ENCODE peak calls at places on chromosomes 4 and X, in nine cellular contexts. E, F, H, S, D, G, L, X and R are unnamed samples.

GRCh38 chrX:30275498-30275897 is 28.6 kb downstream of the MAGEB1 start:
- DNase-seq in E (no peak), F (no peak), H (no peak), S (no peak), D (peak), G (no peak), L (no peak), X (no peak), R (no peak)

GRCh38 chrX:44224760-44225159 is 118.7 kb downstream of the EFHC2 start:
- DNase-seq in E (no peak), F (no peak), H (no peak), S (no peak), D (no peak), G (no peak), L (no peak), X (no peak), R (no peak)

GRCh38 chr4:43133566-43133965 is 241.1 kb downstream of the GRXCR1 start:
- DNase-seq in E (no peak), F (no peak), H (no peak), S (no peak), D (no peak), G (no peak), L (no peak), X (no peak), R (no peak)

GRCh38 chr4:19577121-19577520 is 674.6 kb upstream of the SLIT2 start:
- DNase-seq in E (no peak), F (no peak), H (no peak), S (no peak), D (no peak), G (no peak), L (no peak), X (no peak), R (peak)

GRCh38 chrX:39158801-39159657 is 357.8 kb downstream of the MID1IP1 start:
- DNase-seq in E (no peak), F (no peak), H (no peak), S (peak), D (no peak), G (no peak), L (no peak), X (no peak), R (peak)

GRCh38 chr4:78599931-78600375 is 48.4 kb downstream of the ANXA3 start:
- DNase-seq in E (no peak), F (no peak), H (no peak), S (no peak), D (no peak), G (no peak), L (no peak), X (peak), R (no peak)

GRCh38 chr4:158010346-158010745 is 162.5 kb downstream of the GASK1B start:
- DNase-seq in E (no peak), F (no peak), H (no peak), S (no peak), D (no peak), G (no peak), L (no peak), X (no peak), R (no peak)

GRCh38 chr4:132838244-132838643 is 310.9 kb upstream of the PCDH10 start:
- DNase-seq in E (no peak), F (no peak), H (no peak), S (no peak), D (no peak), G (no peak), L (no peak), X (no peak), R (no peak)

GRCh38 chr4:113222431-113222979 is 173.1 kb downstream of the ANK2 start:
- DNase-seq in E (no peak), F (no peak), H (no peak), S (no peak), D (peak), G (no peak), L (no peak), X (no peak), R (peak)

GRCh38 chrX:136250191-136251041 is 784 bp downstream of the MAP7D3 start:
- DNase-seq in E (peak), F (peak), H (no peak), S (no peak), D (peak), G (peak), L (no peak), X (no peak), R (no peak)

GRCh38 chrX:12789976-12790375 is 1.2 kb upstream of the PRPS2 start:
- DNase-seq in E (no peak), F (no peak), H (no peak), S (no peak), D (no peak), G (no peak), L (no peak), X (no peak), R (no peak)

GRCh38 chr4:113708250-113708649 is 53.3 kb downstream of the CAMK2D start:
- DNase-seq in E (no peak), F (no peak), H (no peak), S (no peak), D (no peak), G (no peak), L (no peak), X (no peak), R (peak)

GRCh38 chr4:141058739-141059507 is 74.3 kb downstream of the RNF150 start:
- DNase-seq in E (no peak), F (no peak), H (no peak), S (no peak), D (no peak), G (no peak), L (no peak), X (no peak), R (no peak)

GRCh38 chrX:47513697-47514085 is 30.7 kb upstream of the ZNF41 start:
- DNase-seq in E (no peak), F (no peak), H (no peak), S (no peak), D (no peak), G (no peak), L (no peak), X (no peak), R (no peak)

GRCh38 chr4:139815646-139816601 is 150.3 kb downstream of the MGST2 start:
- DNase-seq in E (no peak), F (no peak), H (peak), S (no peak), D (no peak), G (no peak), L (no peak), X (peak), R (peak)

GRCh38 chr4:2833671-2834000 is 10.0 kb upstream of the ADD1 start:
- DNase-seq in E (no peak), F (no peak), H (no peak), S (no peak), D (no peak), G (no peak), L (no peak), X (no peak), R (no peak)

GRCh38 chrX:21354725-21355124 is 19.5 kb upstream of the CNKSR2 start:
- DNase-seq in E (no peak), F (no peak), H (no peak), S (no peak), D (no peak), G (no peak), L (no peak), X (no peak), R (no peak)

GRCh38 chrX:17247144-17247543 is 127.9 kb upstream of the NHS start:
- DNase-seq in E (no peak), F (no peak), H (no peak), S (no peak), D (no peak), G (no peak), L (no peak), X (no peak), R (no peak)

GRCh38 chr4:73917081-73917501 is 47.9 kb downstream of the CXCL1 start:
- DNase-seq in E (no peak), F (no peak), H (peak), S (no peak), D (peak), G (no peak), L (no peak), X (no peak), R (peak)

GRCh38 chrX:150405576-150405975 is 42.5 kb downstream of the MAMLD1 start:
- DNase-seq in E (no peak), F (no peak), H (no peak), S (no peak), D (no peak), G (no peak), L (no peak), X (no peak), R (no peak)

GRCh38 chr4:15197005-15197404 is 194.7 kb downstream of the CPEB2 start:
- DNase-seq in E (no peak), F (no peak), H (no peak), S (no peak), D (no peak), G (peak), L (no peak), X (peak), R (no peak)

GRCh38 chrX:131081772-131082755 is 23.9 kb downstream of the ARHGAP36 start:
- DNase-seq in E (no peak), F (no peak), H (no peak), S (no peak), D (no peak), G (peak), L (no peak), X (no peak), R (no peak)

GRCh38 chrX:46918434-46918833 is 6.2 kb downstream of the JADE3 start:
- DNase-seq in E (no peak), F (no peak), H (peak), S (no peak), D (no peak), G (no peak), L (no peak), X (no peak), R (no peak)

GRCh38 chr4:153114771-153115321 is 89.4 kb upstream of the TRIM2 start:
- DNase-seq in E (no peak), F (peak), H (no peak), S (no peak), D (no peak), G (no peak), L (peak), X (no peak), R (no peak)

GRCh38 chrX:44082829-44083228 is 109.6 kb upstream of the NDP start:
- DNase-seq in E (no peak), F (no peak), H (no peak), S (no peak), D (no peak), G (no peak), L (no peak), X (no peak), R (no peak)

GRCh38 chrX:124573458-124573857 is 227.1 kb downstream of the SH2D1A start:
- DNase-seq in E (no peak), F (no peak), H (no peak), S (no peak), D (no peak), G (no peak), L (no peak), X (no peak), R (no peak)

GRCh38 chr4:8427262-8427661 is 13.3 kb downstream of the ACOX3 start:
- DNase-seq in E (no peak), F (no peak), H (no peak), S (no peak), D (no peak), G (no peak), L (no peak), X (no peak), R (no peak)

GRCh38 chr4:146465628-146466027 is 56.1 kb downstream of the SLC10A7 start:
- DNase-seq in E (no peak), F (no peak), H (no peak), S (no peak), D (no peak), G (no peak), L (no peak), X (no peak), R (no peak)

GRCh38 chr4:168811793-168812651 is 198.0 kb downstream of the CBR4 start:
- DNase-seq in E (no peak), F (no peak), H (peak), S (no peak), D (no peak), G (no peak), L (no peak), X (no peak), R (no peak)

GRCh38 chr4:107619731-107620130 is 100.3 kb downstream of the PAPSS1 start:
- DNase-seq in E (no peak), F (no peak), H (peak), S (no peak), D (no peak), G (no peak), L (no peak), X (no peak), R (no peak)

GRCh38 chr4:68358988-68359387 is 9.1 kb upstream of the YTHDC1 start:
- DNase-seq in E (no peak), F (no peak), H (no peak), S (no peak), D (no peak), G (no peak), L (no peak), X (no peak), R (no peak)

GRCh38 chrX:46770006-46770816 is 11.3 kb upstream of the SLC9A7 start:
- DNase-seq in E (no peak), F (no peak), H (no peak), S (no peak), D (no peak), G (no peak), L (no peak), X (no peak), R (no peak)

GRCh38 chrX:109357714-109358113 is 124.2 kb downstream of the GUCY2F start:
- DNase-seq in E (no peak), F (no peak), H (no peak), S (no peak), D (no peak), G (no peak), L (no peak), X (no peak), R (no peak)

GRCh38 chrX:40277672-40278071 is 179.9 kb upstream of the BCOR start:
- DNase-seq in E (no peak), F (no peak), H (no peak), S (no peak), D (no peak), G (no peak), L (no peak), X (no peak), R (no peak)

GRCh38 chrX:132676561-132677186 is 187.8 kb upstream of the MBNL3 start:
- DNase-seq in E (no peak), F (no peak), H (no peak), S (no peak), D (no peak), G (peak), L (no peak), X (no peak), R (no peak)

GRCh38 chrX:97389761-97390192 is 506.1 kb downstream of the RPA4 start:
- DNase-seq in E (no peak), F (no peak), H (peak), S (no peak), D (peak), G (no peak), L (no peak), X (no peak), R (peak)

GRCh38 chr4:108834787-108835384 is 72.0 kb upstream of the ETNPPL start:
- DNase-seq in E (peak), F (no peak), H (peak), S (no peak), D (peak), G (peak), L (no peak), X (peak), R (no peak)